ENCODE peak calls at places on chromosomes 1 and 21, in six cellular contexts. C is right atrium auricular region, R is fibroblast of pulmonary artery, P is cardiac muscle cell, X is AG04449, D is uterus. G is an unnamed sample.

GRCh38 chr1:241972703-241973375 is 15.3 kb downstream of the BECN2 start:
- DNase-seq in C (no peak), R (peak), P (peak), X (no peak), D (no peak), G (peak)

GRCh38 chr21:43194303-43195130 is 25.7 kb downstream of the CRYAA start:
- DNase-seq in C (no peak), R (no peak), P (no peak), X (no peak), D (no peak), G (no peak)

GRCh38 chr1:69992594-69992993 is 212.8 kb downstream of the LRRC40 start:
- DNase-seq in C (no peak), R (no peak), P (no peak), X (no peak), D (no peak), G (no peak)

GRCh38 chr1:119373465-119373864 is 4.9 kb downstream of the HAO2 start:
- DNase-seq in C (no peak), R (peak), P (no peak), X (no peak), D (no peak), G (no peak)

GRCh38 chr1:32981003-32981909 is 16.6 kb upstream of the RNF19B start:
- DNase-seq in C (peak), R (peak), P (no peak), X (no peak), D (peak), G (no peak)

GRCh38 chr1:50610563-50610962 is 187.3 kb upstream of the DMRTA2 start:
- DNase-seq in C (no peak), R (no peak), P (no peak), X (no peak), D (no peak), G (no peak)

GRCh38 chr1:211843018-211843417 is 12.5 kb upstream of the LPGAT1 start:
- DNase-seq in C (no peak), R (no peak), P (no peak), X (no peak), D (no peak), G (no peak)

GRCh38 chr1:154975409-154976205 is 1.1 kb downstream of the CKS1B start:
- DNase-seq in C (no peak), R (peak), P (peak), X (no peak), D (peak), G (no peak)

GRCh38 chr1:3910769-3911520 is 10.9 kb upstream of the C1orf174 start:
- DNase-seq in C (no peak), R (peak), P (peak), X (no peak), D (no peak), G (no peak)

GRCh38 chr1:8687053-8687452 is 130.4 kb downstream of the RERE start:
- DNase-seq in C (no peak), R (peak), P (no peak), X (no peak), D (no peak), G (no peak)

GRCh38 chr1:175002910-175003517 is 3.3 kb downstream of the CACYBP start:
- DNase-seq in C (no peak), R (no peak), P (no peak), X (no peak), D (no peak), G (no peak)

GRCh38 chr21:41725421-41726021 is 41.3 kb downstream of the RIPK4 start:
- DNase-seq in C (no peak), R (no peak), P (no peak), X (no peak), D (no peak), G (no peak)

GRCh38 chr1:8481650-8482380 is 163.9 kb downstream of the SLC45A1 start:
- DNase-seq in C (no peak), R (peak), P (no peak), X (no peak), D (no peak), G (no peak)

GRCh38 chr1:66761273-66761672 is 9.0 kb downstream of the DYNLT5 start:
- DNase-seq in C (no peak), R (peak), P (no peak), X (no peak), D (no peak), G (no peak)

GRCh38 chr21:37478821-37479220 is 112.2 kb downstream of the DYRK1A start:
- DNase-seq in C (no peak), R (no peak), P (no peak), X (no peak), D (no peak), G (no peak)

GRCh38 chr1:226378071-226378470 is 29.8 kb downstream of the PARP1 start:
- DNase-seq in C (no peak), R (peak), P (no peak), X (no peak), D (no peak), G (no peak)

GRCh38 chr1:150764617-150765090 is 924 bp downstream of the CTSS start:
- DNase-seq in C (no peak), R (peak), P (no peak), X (peak), D (no peak), G (peak)

GRCh38 chr1:34923490-34923889 is 6.0 kb downstream of the DLGAP3 start:
- DNase-seq in C (no peak), R (no peak), P (no peak), X (no peak), D (no peak), G (no peak)

DNA sequence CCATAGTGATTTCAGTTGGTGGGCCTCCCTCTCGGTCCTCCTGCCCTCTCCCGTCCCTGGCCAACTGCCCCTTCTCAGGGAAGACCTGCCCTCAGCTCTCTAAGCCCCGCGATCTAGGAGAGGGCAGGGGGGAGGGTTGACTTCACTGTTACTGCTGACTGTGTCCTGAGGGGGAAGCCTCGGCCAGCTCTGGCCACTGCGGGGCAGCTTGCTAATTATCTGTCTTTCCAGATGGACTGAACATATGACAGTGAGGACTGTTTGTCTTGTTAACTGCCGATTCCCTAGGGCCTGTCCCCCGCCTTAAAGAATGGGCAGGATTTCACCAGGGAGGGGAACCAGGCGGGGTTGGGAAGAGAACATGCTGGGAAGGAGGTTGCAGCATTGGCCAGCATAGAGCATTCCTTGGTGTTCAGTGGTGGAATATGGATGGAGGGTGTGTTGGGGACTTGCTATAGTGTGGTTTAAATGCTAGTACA is 22.9 kb downstream of the NIPAL3 start:
- DNase-seq in C (no peak), R (peak), P (no peak), X (no peak), D (peak), G (no peak)
- H3K4me3 ChIP-seq in C (no peak), R (no peak), P (no peak), X (no peak), D (no peak), G (no peak)

DNA sequence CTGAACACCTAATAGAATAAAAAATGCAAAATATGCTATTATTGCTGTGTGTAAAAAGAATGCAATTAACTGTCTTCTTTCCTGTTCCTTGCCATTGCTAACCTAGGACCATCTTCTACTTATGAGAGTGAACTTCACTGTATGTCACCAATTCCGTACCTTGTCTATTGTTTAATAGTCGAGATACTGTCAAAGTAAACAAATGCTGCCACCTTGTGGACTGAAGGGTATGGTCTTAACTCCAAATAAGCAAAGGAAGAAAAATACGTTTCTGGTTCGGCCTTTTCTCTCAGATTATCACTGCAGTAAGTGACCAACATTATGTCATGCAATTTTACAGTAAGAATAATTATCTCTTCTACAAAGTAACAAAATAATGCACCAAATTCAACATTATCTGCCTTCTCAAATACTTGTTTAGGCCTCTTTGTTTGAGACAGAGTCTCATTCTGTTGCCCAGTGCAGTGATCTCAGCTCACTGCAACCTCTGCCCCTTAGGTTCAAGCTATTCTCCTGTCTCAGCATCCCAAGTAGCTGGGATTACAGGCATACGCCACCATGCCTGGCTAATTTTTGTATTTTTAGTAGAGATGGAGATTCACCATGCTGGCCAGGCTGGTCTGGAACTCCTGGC is 133.4 kb downstream of the COP1 start:
- DNase-seq in C (no peak), R (peak), P (peak), X (peak), D (peak), G (peak)
- TF ChIP-seq CTCF in C (peak), R (peak), P (peak), X (peak), D (peak), G (peak)

GRCh38 chr1:167092653-167093052 is 1.2 kb upstream of the STYXL2 start:
- DNase-seq in C (no peak), R (no peak), P (no peak), X (no peak), D (no peak), G (no peak)

GRCh38 chr1:167094690-167095089 is 815 bp downstream of the STYXL2 start:
- DNase-seq in C (no peak), R (no peak), P (no peak), X (no peak), D (no peak), G (no peak)

GRCh38 chr1:167093863-167094516 is at the start of gene STYXL2:
- DNase-seq in C (no peak), R (no peak), P (peak), X (no peak), D (no peak), G (no peak)

GRCh38 chr1:167099851-167100250 is 6.0 kb downstream of the STYXL2 start:
- DNase-seq in C (no peak), R (no peak), P (no peak), X (no peak), D (no peak), G (no peak)

GRCh38 chr1:167095368-167095767 is 1.5 kb downstream of the STYXL2 start:
- DNase-seq in C (no peak), R (peak), P (no peak), X (peak), D (no peak), G (peak)
- H3K4me3 ChIP-seq in C (peak), R (no peak), P (peak), X (no peak), D (no peak), G (no peak)

DNA sequence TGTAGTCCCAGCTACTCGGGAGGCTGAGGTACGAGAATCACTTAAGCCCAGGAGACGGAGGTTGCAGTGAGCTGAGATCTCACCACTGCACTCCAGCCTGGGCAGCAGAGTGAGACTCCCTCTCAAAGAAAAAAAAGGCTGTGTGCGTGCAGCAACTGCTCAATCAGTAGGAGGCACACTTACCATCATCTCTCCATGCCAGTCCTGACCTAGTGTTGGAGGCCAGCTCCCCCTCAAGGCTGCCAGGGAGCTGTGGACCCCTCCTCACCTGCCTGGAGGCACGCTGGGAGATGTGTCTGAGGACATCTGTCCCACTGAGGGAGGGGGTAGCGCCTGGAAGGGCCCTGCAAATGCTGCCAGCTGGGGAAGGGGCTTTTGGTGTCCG is 11.9 kb downstream of the RPS6KA1 start:
- DNase-seq in C (no peak), R (no peak), P (no peak), X (no peak), D (no peak), G (no peak)
- TF ChIP-seq CTCF in C (no peak), R (no peak), P (no peak), X (no peak), D (no peak), G (no peak)

DNA sequence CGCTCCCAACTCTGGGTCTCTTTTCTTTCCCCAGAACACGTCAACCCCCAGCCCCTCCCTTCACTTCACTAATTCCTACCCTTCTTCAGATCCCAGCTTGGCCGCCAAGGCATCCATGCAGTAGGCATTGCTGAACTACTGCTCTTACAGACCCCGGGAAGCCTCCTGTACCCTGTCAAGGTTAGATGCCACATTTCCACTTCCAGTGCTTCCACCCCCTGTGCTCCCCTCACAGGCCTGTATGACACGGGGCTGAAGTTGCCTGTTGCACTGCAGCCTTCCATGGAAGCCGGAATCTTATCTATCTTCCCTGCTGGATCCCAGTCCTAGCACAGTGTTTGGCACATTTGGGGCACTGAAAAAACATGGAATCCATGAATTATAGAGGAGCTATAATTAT is 99.0 kb upstream of the SOD1 start:
- DNase-seq in C (no peak), R (no peak), P (no peak), X (no peak), D (no peak), G (no peak)
- H3K4me3 ChIP-seq in C (no peak), R (no peak), P (no peak), X (no peak), D (no peak), G (no peak)

DNA sequence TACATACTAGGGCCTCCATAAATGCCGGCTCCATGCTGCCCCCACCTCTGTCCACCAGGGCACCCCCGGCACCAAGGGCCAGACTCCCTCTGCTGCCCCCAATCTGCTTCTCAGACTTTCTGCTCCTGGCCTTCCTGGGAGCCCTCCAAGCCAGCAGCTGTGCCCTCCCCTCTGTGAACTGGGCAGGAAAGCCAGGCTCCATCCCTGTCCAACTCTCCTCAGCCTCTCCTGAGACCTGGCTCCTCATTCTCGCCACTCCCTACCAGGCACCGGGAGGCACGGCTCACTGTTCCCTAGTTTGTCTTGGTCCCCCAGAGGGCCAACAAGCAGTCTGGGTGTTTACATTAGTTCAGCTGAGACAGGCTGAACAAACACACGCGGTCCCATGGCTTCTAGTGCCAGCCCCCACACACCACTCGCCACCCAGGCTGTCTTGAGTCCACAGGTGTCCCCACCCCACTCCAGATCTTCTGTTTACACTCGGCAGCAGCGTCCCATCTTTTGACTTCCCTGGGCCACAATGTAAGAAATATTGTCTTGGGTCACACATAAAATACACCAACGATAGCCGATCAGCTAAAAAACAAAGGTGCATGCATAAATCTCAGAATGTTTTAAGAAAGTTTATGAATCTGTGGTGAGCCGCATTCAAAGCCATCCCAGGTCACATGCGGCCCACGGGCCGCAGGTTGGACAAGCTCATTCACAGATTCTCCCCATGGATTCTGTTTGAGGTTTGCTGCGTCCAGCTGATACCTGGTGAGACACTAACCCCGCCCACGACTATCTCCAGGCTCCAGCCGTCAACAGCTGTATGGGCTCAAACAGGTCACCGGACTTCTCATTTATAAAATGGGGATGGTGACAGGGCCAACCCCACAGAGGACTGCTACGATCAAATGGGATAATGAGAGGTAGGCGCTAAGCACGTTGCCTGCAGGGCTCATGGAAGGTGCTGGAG is 29.5 kb upstream of the ECE1 start:
- DNase-seq in C (no peak), R (no peak), P (no peak), X (no peak), D (peak), G (no peak)
- TF ChIP-seq CTCF in C (peak), R (peak), P (peak), X (peak), D (no peak), G (no peak)

DNA sequence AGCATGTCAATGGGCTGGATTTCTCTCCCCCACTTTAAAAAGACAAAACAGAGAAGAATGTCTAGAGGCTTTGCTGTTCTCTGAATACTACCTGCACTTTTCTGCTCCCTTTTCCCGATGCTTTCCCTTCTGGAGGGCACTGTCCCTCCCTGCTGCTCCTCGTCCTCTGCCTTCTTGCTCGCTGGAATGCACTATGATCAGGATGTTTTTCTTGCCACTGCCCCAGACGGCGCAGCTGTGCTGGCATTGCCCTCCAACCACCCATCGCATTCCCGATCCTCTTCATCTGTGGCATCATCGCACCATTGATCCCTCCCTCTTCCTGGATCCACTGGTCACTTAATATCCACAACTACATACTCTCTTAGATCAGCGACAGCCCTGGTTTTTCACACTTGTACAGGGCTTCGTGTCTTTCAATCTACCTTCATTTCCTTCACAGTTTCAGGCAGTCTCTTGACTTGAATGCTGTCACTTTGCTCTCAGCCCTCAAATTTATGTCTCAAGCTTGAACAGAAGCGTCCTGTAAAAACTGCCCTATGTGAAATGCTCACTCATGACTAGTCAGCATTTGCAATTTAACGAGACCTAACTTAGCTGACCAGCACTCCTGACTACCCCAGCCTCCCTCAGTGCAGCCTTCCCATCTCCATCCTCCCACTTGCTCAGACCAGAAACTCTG is 3.5 kb upstream of the OR11L1 start:
- DNase-seq in C (no peak), R (no peak), P (no peak), X (no peak), D (no peak), G (no peak)
- H3K4me3 ChIP-seq in C (no peak), R (no peak), P (no peak), X (no peak), D (no peak), G (no peak)